ENCODE peak calls at places on chromosome 7, in nine cellular contexts. M, R, G, Z, L, N, D, T and S are unnamed samples. For H3K4me1, the result is how much of the 10 kb centered on the place peaks cover.

GRCh38 chr7:105643384-105643783 is 62.1 kb upstream of the EFCAB10 start:
- DNase-seq in M (no peak), R (no peak), G (no peak), Z (no peak), L (peak), N (no peak), D (peak), T (no peak), S (peak)

GRCh38 chr7:120168066-120168465 is 104.9 kb upstream of the KCND2 start:
- DNase-seq in M (no peak), R (no peak), G (no peak), Z (no peak), L (no peak), N (no peak), D (no peak), T (peak), S (peak)

GRCh38 chr7:72785166-72785955 is 42.6 kb downstream of the TYW1B start:
- DNase-seq in M (no peak), R (no peak), G (no peak), Z (no peak), L (no peak), N (no peak), D (no peak), T (peak), S (no peak)

GRCh38 chr7:48875300-48875916 is 48.9 kb upstream of the CDC14C start:
- DNase-seq in M (no peak), R (peak), G (peak), Z (no peak), L (peak), N (no peak), D (peak), T (peak), S (peak)

GRCh38 chr7:129958643-129959479 is 6.1 kb upstream of the UBE2H start:
- DNase-seq in M (no peak), R (peak), G (peak), Z (no peak), L (peak), N (no peak), D (peak), T (peak), S (peak)

GRCh38 chr7:24702674-24703235 is 54.5 kb downstream of the GSDME start:
- DNase-seq in M (no peak), R (no peak), G (no peak), Z (no peak), L (no peak), N (no peak), D (no peak), T (peak), S (no peak)

GRCh38 chr7:2082357-2083038 is 150.2 kb downstream of the MAD1L1 start:
- DNase-seq in M (no peak), R (no peak), G (no peak), Z (no peak), L (no peak), N (no peak), D (peak), T (peak), S (peak)

GRCh38 chr7:51727441-51727840 is 410.8 kb upstream of the COBL start:
- DNase-seq in M (no peak), R (no peak), G (no peak), Z (no peak), L (no peak), N (no peak), D (no peak), T (no peak), S (no peak)

GRCh38 chr7:96723622-96724021 is 14.0 kb upstream of the SEM1 start:
- DNase-seq in M (no peak), R (no peak), G (no peak), Z (no peak), L (no peak), N (no peak), D (no peak), T (peak), S (no peak)

GRCh38 chr7:139300390-139300789 is 40.7 kb upstream of the FMC1 start:
- DNase-seq in M (no peak), R (no peak), G (no peak), Z (no peak), L (no peak), N (no peak), D (no peak), T (no peak), S (no peak)

GRCh38 chr7:139294951-139295555 is 46.1 kb upstream of the FMC1 start:
- DNase-seq in M (no peak), R (no peak), G (no peak), Z (no peak), L (no peak), N (no peak), D (no peak), T (no peak), S (no peak)

GRCh38 chr7:139294241-139294640 is 46.9 kb upstream of the FMC1 start:
- DNase-seq in M (no peak), R (no peak), G (no peak), Z (no peak), L (no peak), N (no peak), D (no peak), T (no peak), S (no peak)

GRCh38 chr7:139297795-139298194 is 43.3 kb upstream of the FMC1 start:
- DNase-seq in M (no peak), R (peak), G (peak), Z (no peak), L (no peak), N (no peak), D (no peak), T (no peak), S (no peak)

GRCh38 chr7:139299296-139299695 is 41.8 kb upstream of the FMC1 start:
- DNase-seq in M (no peak), R (no peak), G (no peak), Z (no peak), L (no peak), N (no peak), D (no peak), T (no peak), S (no peak)
- H3K4me1 ChIP-seq in M (under half), R (under half), G (under half), Z (under half), L (under half), N (under half), D (under half), T (under half), S (under half)

GRCh38 chr7:66083677-66084076 is 8.1 kb downstream of the ASL start:
- DNase-seq in M (no peak), R (no peak), G (no peak), Z (no peak), L (no peak), N (no peak), D (no peak), T (no peak), S (no peak)
- H3K4me1 ChIP-seq in M (under half), R (under half), G (under half), Z (under half), L (under half), N (under half), D (under half), T (under half), S (under half)

DNA sequence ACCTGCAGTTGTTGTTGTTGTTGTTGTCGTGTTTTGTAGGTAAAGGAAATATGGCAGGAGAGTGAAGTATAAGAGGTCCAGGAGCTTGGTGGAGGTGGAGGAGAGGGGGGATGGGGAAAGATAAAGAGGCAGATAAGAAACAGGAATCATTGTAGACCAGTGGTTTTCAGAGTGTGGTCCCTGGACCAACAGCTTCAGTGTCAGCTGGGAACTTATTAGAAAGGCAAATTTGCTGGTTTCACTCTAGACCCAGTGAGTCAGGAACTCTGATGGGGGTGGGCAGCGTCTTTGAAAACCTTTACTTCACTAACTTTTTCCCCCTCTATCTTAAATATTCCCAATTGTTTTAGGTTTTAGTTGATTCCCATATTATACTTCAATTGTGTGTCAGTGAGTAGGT is 241.5 kb downstream of the AUTS2 start:
- DNase-seq in M (no peak), R (no peak), G (no peak), Z (no peak), L (no peak), N (no peak), D (no peak), T (no peak), S (no peak)
- H3K4me1 ChIP-seq in M (under half), R (under half), G (under half), Z (under half), L (under half), N (under half), D (under half), T (under half), S (under half)

GRCh38 chr7:70319057-70319456 is 720.8 kb downstream of the AUTS2 start:
- DNase-seq in M (no peak), R (no peak), G (no peak), Z (no peak), L (no peak), N (no peak), D (no peak), T (peak), S (no peak)

GRCh38 chr7:70316745-70317144 is 718.5 kb downstream of the AUTS2 start:
- DNase-seq in M (no peak), R (no peak), G (peak), Z (no peak), L (no peak), N (peak), D (no peak), T (no peak), S (no peak)

GRCh38 chr7:70314221-70314620 is 715.9 kb downstream of the AUTS2 start:
- DNase-seq in M (no peak), R (no peak), G (no peak), Z (no peak), L (no peak), N (no peak), D (no peak), T (no peak), S (no peak)

GRCh38 chr7:70318511-70318910 is 720.2 kb downstream of the AUTS2 start:
- DNase-seq in M (no peak), R (no peak), G (no peak), Z (no peak), L (no peak), N (no peak), D (no peak), T (no peak), S (no peak)

DNA sequence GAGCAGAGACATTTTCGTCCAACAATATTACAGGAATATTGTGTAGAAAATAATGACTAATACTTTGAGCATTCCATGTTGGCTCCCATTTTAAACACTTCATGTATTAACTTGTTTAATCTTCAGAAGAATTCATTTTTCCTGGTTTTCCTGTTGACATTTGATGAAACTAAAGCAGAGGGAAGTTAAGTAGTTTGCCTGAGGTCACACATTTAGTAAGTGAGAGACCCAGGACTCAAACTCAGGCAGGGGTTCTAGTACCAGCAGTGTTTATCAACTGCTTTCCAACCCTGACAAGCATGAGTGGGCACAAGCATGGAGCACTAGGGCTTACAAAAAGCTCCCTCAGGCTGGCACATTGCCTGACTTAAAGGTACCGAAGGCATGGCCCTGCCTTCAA is 719.1 kb downstream of the AUTS2 start:
- DNase-seq in M (no peak), R (no peak), G (peak), Z (no peak), L (no peak), N (no peak), D (no peak), T (peak), S (no peak)
- H3K4me1 ChIP-seq in M (under half), R (under half), G (under half), Z (under half), L (under half), N (under half), D (under half), T (under half), S (under half)

GRCh38 chr7:9961161-9961922 is 1012.3 kb upstream of the PHF14 start:
- DNase-seq in M (no peak), R (no peak), G (no peak), Z (no peak), L (no peak), N (no peak), D (no peak), T (no peak), S (no peak)
- H3K4me1 ChIP-seq in M (under half), R (under half), G (under half), Z (under half), L (under half), N (under half), D (under half), T (under half), S (under half)

DNA sequence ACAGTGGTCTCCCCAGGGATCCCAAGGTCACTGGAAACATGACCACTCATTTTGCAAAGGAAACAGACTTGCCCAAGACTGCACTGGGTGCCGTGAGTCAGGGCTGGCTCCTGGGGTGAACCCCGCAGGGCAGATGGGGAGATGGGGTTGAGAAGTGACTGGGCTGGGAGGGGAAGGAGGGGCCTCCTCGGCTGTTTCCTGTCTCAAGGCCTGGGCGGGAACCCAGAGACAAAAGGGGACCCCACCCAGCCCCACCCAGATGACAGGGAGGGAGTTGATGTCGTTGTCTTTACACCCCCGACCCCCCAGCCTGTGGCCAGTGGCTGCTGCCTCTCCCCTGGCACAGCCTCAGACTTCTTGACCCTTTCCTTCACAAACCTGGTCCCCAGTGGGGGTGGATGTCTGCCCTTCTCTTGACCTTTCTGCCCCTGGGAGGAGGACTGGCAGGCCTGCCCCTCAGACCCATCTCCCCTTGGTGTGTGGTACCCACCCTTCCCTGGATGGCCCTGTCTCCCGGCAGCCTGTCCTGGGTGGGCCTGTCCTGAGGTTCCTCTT is 1.4 kb downstream of the MYO1G start:
- DNase-seq in M (no peak), R (no peak), G (no peak), Z (no peak), L (no peak), N (peak), D (no peak), T (peak), S (no peak)
- H3K4me1 ChIP-seq in M (under half), R (under half), G (under half), Z (under half), L (under half), N (half or more), D (under half), T (under half), S (under half)

DNA sequence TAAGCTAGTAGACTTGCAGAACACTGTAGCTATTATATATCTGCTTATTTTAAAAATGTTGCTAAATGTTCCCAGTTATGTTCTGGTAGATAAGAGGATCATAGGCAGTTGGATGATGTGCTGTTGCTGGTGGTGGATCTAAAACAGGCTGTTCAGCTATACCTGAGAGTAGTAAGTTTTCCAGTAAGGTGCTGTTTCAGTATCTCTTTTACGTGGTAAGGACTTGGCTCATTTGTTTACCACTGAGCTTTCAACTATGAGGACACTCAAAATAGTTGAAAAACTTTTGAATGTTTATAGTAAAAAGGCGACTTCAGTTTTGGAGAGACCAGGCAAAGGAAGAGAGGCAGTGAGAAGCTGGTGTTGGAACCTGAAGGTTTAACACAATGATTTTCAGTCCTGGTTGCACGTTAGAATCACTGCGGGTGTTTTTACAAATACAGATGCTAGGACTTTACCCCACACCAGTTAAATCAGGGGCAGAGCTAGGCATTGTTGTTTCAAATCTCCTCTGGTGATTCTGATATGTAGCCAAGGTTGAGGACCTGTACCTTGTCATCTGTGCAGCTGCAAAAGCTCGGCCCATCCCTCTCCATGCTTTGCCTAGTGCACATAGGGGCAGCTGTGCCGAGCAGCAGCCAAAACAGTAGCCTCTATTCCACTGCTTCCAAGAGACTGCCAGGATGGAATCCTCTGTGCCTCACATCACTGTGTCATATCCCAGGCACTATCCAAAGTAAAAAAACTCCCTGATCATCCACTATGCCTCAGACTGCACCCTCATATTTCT is 181.1 kb downstream of the CDK14 start:
- DNase-seq in M (no peak), R (no peak), G (no peak), Z (no peak), L (no peak), N (no peak), D (no peak), T (no peak), S (no peak)
- H3K4me1 ChIP-seq in M (under half), R (under half), G (under half), Z (under half), L (under half), N (under half), D (under half), T (under half), S (under half)

GRCh38 chr7:74483402-74484336 is 30.0 kb downstream of the GTF2IRD1 start:
- DNase-seq in M (no peak), R (no peak), G (peak), Z (no peak), L (no peak), N (no peak), D (no peak), T (peak), S (no peak)
- H3K4me1 ChIP-seq in M (under half), R (under half), G (half or more), Z (under half), L (under half), N (under half), D (under half), T (under half), S (under half)